ENCODE peak calls at places on chromosomes 2 and 18, in five cellular contexts. O, J, I, M and C are unnamed samples.

GRCh38 chr18:21112543-21113105 is 1.0 kb upstream of the ROCK1 start:
- DNase-seq in O (no peak), J (no peak), I (no peak), M (no peak), C (no peak)

GRCh38 chr2:64975232-64975791 is 13.9 kb upstream of the SLC1A4 start:
- DNase-seq in O (peak), J (peak), I (no peak), M (no peak), C (peak)

GRCh38 chr2:8399731-8400130 is 282.1 kb upstream of the ID2 start:
- DNase-seq in O (no peak), J (no peak), I (no peak), M (no peak), C (no peak)

GRCh38 chr2:101355561-101356130 is 31.7 kb downstream of the CREG2 start:
- DNase-seq in O (no peak), J (peak), I (no peak), M (no peak), C (peak)

GRCh38 chr2:229942671-229943070 is 20.4 kb downstream of the FBXO36 start:
- DNase-seq in O (no peak), J (no peak), I (no peak), M (no peak), C (no peak)

GRCh38 chr18:61285777-61286176 is 47.5 kb upstream of the CDH20 start:
- DNase-seq in O (no peak), J (no peak), I (no peak), M (no peak), C (no peak)

GRCh38 chr2:46381871-46382270 is 84.7 kb downstream of the EPAS1 start:
- DNase-seq in O (no peak), J (no peak), I (no peak), M (no peak), C (no peak)

GRCh38 chr18:34122724-34123334 is 101.9 kb downstream of the NOL4 start:
- DNase-seq in O (peak), J (peak), I (peak), M (peak), C (peak)

GRCh38 chr18:832085-832681 is 20.1 kb upstream of the YES1 start:
- DNase-seq in O (no peak), J (no peak), I (peak), M (no peak), C (peak)

GRCh38 chr2:213157242-213157641 is 5.8 kb upstream of the IKZF2 start:
- DNase-seq in O (no peak), J (no peak), I (no peak), M (no peak), C (peak)

GRCh38 chr2:59888015-59888414 is 665.4 kb downstream of the BCL11A start:
- DNase-seq in O (no peak), J (no peak), I (no peak), M (peak), C (no peak)

GRCh38 chr2:198913394-198914152 is 544.2 kb downstream of the SATB2 start:
- DNase-seq in O (no peak), J (peak), I (no peak), M (peak), C (no peak)

GRCh38 chr2:220434365-220434764 is 806.9 kb downstream of the SLC4A3 start:
- DNase-seq in O (no peak), J (peak), I (no peak), M (no peak), C (no peak)

GRCh38 chr18:21163647-21164625 is 52.3 kb upstream of the ROCK1 start:
- DNase-seq in O (peak), J (peak), I (no peak), M (no peak), C (no peak)

GRCh38 chr2:120551540-120551939 is 184.1 kb upstream of the GLI2 start:
- DNase-seq in O (no peak), J (no peak), I (no peak), M (no peak), C (no peak)

GRCh38 chr2:101439716-101440115 is 35.2 kb downstream of the RFX8 start:
- DNase-seq in O (no peak), J (no peak), I (no peak), M (no peak), C (no peak)

GRCh38 chr2:209773377-209773776 is 1.7 kb downstream of the UNC80 start:
- DNase-seq in O (no peak), J (no peak), I (peak), M (no peak), C (no peak)

GRCh38 chr2:196808281-196808680 is 874 bp downstream of the C2orf66 start:
- DNase-seq in O (no peak), J (no peak), I (peak), M (no peak), C (no peak)

GRCh38 chr18:3081558-3081957 is 68.6 kb upstream of the LPIN2 start:
- DNase-seq in O (no peak), J (no peak), I (no peak), M (no peak), C (no peak)

GRCh38 chr18:75531212-75531850 is 103.8 kb upstream of the SMIM21 start:
- DNase-seq in O (no peak), J (no peak), I (no peak), M (no peak), C (no peak)

GRCh38 chr2:6694555-6694954 is 171.2 kb downstream of the CMPK2 start:
- DNase-seq in O (no peak), J (no peak), I (no peak), M (no peak), C (no peak)

GRCh38 chr2:184566716-184567115 is 31.6 kb upstream of the ZNF804A start:
- DNase-seq in O (no peak), J (no peak), I (no peak), M (no peak), C (no peak)

GRCh38 chr18:8367217-8367988 is 241.8 kb upstream of the RAB12 start:
- DNase-seq in O (no peak), J (no peak), I (peak), M (peak), C (peak)

GRCh38 chr2:112629224-112629623 is 16.5 kb upstream of the SLC20A1 start:
- DNase-seq in O (no peak), J (no peak), I (no peak), M (no peak), C (peak)

GRCh38 chr2:24831736-24832421 is 38.7 kb downstream of the CENPO start:
- DNase-seq in O (no peak), J (no peak), I (no peak), M (no peak), C (no peak)

GRCh38 chr2:190767821-190768220 is 112.8 kb upstream of the GLS start:
- DNase-seq in O (no peak), J (peak), I (no peak), M (no peak), C (no peak)

GRCh38 chr18:34092796-34093195 is 131.9 kb downstream of the NOL4 start:
- DNase-seq in O (no peak), J (no peak), I (no peak), M (no peak), C (no peak)

GRCh38 chr2:25339791-25340339 is 1.9 kb downstream of the DNMT3A start:
- DNase-seq in O (no peak), J (no peak), I (peak), M (no peak), C (no peak)

GRCh38 chr2:39375917-39376316 is 61.2 kb downstream of the MAP4K3 start:
- DNase-seq in O (no peak), J (no peak), I (no peak), M (no peak), C (no peak)

GRCh38 chr2:2291500-2292260 is 39.4 kb downstream of the MYT1L start:
- DNase-seq in O (no peak), J (no peak), I (peak), M (no peak), C (no peak)

GRCh38 chr2:9558948-9559381 is 3.3 kb upstream of the ADAM17 start:
- DNase-seq in O (peak), J (peak), I (no peak), M (no peak), C (peak)

GRCh38 chr2:142112648-142113278 is 18.1 kb downstream of the LRP1B start:
- DNase-seq in O (peak), J (peak), I (peak), M (no peak), C (no peak)

GRCh38 chr18:32086866-32087265 is 4.8 kb upstream of the RNF138 start:
- DNase-seq in O (no peak), J (peak), I (no peak), M (no peak), C (peak)

GRCh38 chr2:203535784-203536590 is 886 bp upstream of the RAPH1 start:
- DNase-seq in O (peak), J (no peak), I (no peak), M (no peak), C (peak)